ENCODE peak calls at places on chromosomes 1 and 21, in seven cellular contexts. N is HCEC 1CT; W is progenitor cell of endocrine pancreas; R is myocyte; Z is hippocampal formation; A is natural killer cell; T is activated CD4-positive, alpha-beta T cell treated with anti-CD3 and anti-CD28 coated beads for 4 hours. B is an unnamed sample.

GRCh38 chr1:55007626-55008025 is 8.9 kb downstream of the BSND start:
- DNase-seq in A (no peak), W (no peak), T (no peak), Z (no peak), R (no peak), N (peak; percentile 88), B (no peak)

GRCh38 chr1:226741009-226741408 is 1.9 kb upstream of the ITPKB start:
- DNase-seq in Z (no peak), A (no peak), N (no peak), W (no peak), R (no peak), T (no peak), B (no peak)

GRCh38 chr1:47210666-47211065 is 20.8 kb upstream of the PDZK1IP1 start:
- DNase-seq in N (no peak), R (no peak), T (no peak), A (no peak), Z (no peak), W (no peak), B (no peak)

GRCh38 chr1:236421850-236422516 is 27.9 kb downstream of the EDARADD start:
- DNase-seq in A (no peak), R (no peak), W (no peak), Z (no peak), T (no peak), N (no peak), B (no peak)

GRCh38 chr21:36430841-36431240 is 45.6 kb downstream of the CHAF1B start:
- DNase-seq in W (no peak), R (no peak), T (no peak), A (no peak), Z (no peak), N (no peak), B (no peak)

GRCh38 chr1:215083408-215083961 is 948 bp downstream of the KCNK2 start:
- DNase-seq in Z (no peak), W (peak; percentile 11), T (no peak), R (peak; percentile 35), N (peak; percentile 27), A (no peak), B (no peak)

GRCh38 chr1:7221823-7222462 is 436.7 kb downstream of the CAMTA1 start:
- DNase-seq in T (no peak), N (no peak), W (no peak), R (no peak), A (no peak), Z (no peak), B (no peak)

GRCh38 chr21:42154237-42155044 is 64.5 kb upstream of the ABCG1 start:
- DNase-seq in T (no peak), W (no peak), R (no peak), A (peak; percentile 44), Z (no peak), N (no peak), B (no peak)

GRCh38 chr1:86394416-86394815 is 1.7 kb downstream of the ODF2L start:
- DNase-seq in Z (no peak), R (no peak), T (no peak), A (no peak), W (no peak), N (peak; percentile 62), B (no peak)

GRCh38 chr1:77744576-77744975 is 15.1 kb downstream of the USP33 start:
- DNase-seq in A (no peak), W (no peak), Z (no peak), T (no peak), N (no peak), R (no peak), B (peak; percentile 18)

GRCh38 chr1:34929853-34930701 is 627 bp upstream of the DLGAP3 start:
- DNase-seq in N (no peak), R (no peak), T (no peak), A (no peak), Z (no peak), W (no peak), B (no peak)

GRCh38 chr1:231016234-231016633 is 23.8 kb downstream of the FAM89A start:
- DNase-seq in T (no peak), A (no peak), N (peak; percentile 13), W (no peak), R (peak; percentile 13), Z (no peak), B (no peak)

GRCh38 chr1:1431845-1432565 is 3.5 kb upstream of the VWA1 start:
- DNase-seq in A (no peak), T (no peak), Z (no peak), N (no peak), W (no peak), R (peak; percentile 42), B (peak; percentile 65)

GRCh38 chr1:67053535-67053784 is 488 bp downstream of the SLC35D1 start:
- DNase-seq in R (no peak), N (no peak), A (no peak), Z (peak; percentile 50), T (no peak), W (peak; percentile 39), B (peak; percentile 64)

GRCh38 chr1:201409440-201409839 is 10.3 kb upstream of the LAD1 start:
- DNase-seq in Z (no peak), R (peak; percentile 19), W (no peak), A (no peak), T (no peak), N (no peak), B (no peak)

GRCh38 chr1:224632381-224632871 is 16.3 kb downstream of the CNIH3 start:
- DNase-seq in Z (no peak), W (no peak), N (peak; percentile 62), R (no peak), A (no peak), T (no peak), B (no peak)

GRCh38 chr1:64701886-64702285 is 43.0 kb upstream of the RAVER2 start:
- DNase-seq in R (no peak), W (no peak), A (no peak), N (no peak), T (no peak), Z (no peak), B (no peak)

GRCh38 chr1:109493805-109494539 is at the start of gene CYB561D1:
- DNase-seq in R (peak; percentile 87), N (peak; percentile 78), A (peak; percentile 87), T (peak; percentile 88), Z (peak; percentile 83), W (peak; percentile 91), B (peak; percentile 93)

GRCh38 chr1:35539824-35540261 is 17.4 kb downstream of the KIAA0319L start:
- DNase-seq in T (no peak), W (no peak), N (peak; percentile 61), Z (no peak), A (no peak), R (peak; percentile 27), B (no peak)

GRCh38 chr21:22791986-22792560 is 1793.9 kb downstream of the NCAM2 start:
- DNase-seq in R (peak; percentile 50), W (no peak), Z (peak; percentile 70), A (no peak), N (peak; percentile 10), T (peak; percentile 6), B (peak; percentile 47)

GRCh38 chr1:25256578-25257129 is 9.4 kb upstream of the RSRP1 start:
- DNase-seq in T (no peak), Z (no peak), R (no peak), N (no peak), A (no peak), W (no peak), B (peak; percentile 50)

GRCh38 chr21:16216595-16216994 is 486.8 kb downstream of the USP25 start:
- DNase-seq in A (no peak), N (no peak), Z (peak; percentile 40), W (no peak), R (no peak), T (no peak), B (no peak)

GRCh38 chr1:174053826-174054225 is 31.7 kb upstream of the RC3H1 start:
- DNase-seq in R (no peak), Z (no peak), W (no peak), A (no peak), T (no peak), N (no peak), B (no peak)

GRCh38 chr21:31707499-31707898 is 24.4 kb downstream of the SCAF4 start:
- DNase-seq in N (no peak), R (no peak), A (no peak), W (no peak), Z (no peak), T (no peak), B (no peak)

GRCh38 chr1:196034080-196034706 is 574.0 kb downstream of the KCNT2 start:
- DNase-seq in T (no peak), N (no peak), R (no peak), Z (no peak), A (no peak), W (no peak), B (no peak)

GRCh38 chr1:205568469-205569361 is 63.1 kb downstream of the ELK4 start:
- DNase-seq in N (no peak), Z (no peak), T (no peak), W (no peak), A (no peak), R (no peak), B (peak; percentile 65)

GRCh38 chr1:39668111-39668510 is 3.8 kb downstream of the NT5C1A start:
- DNase-seq in Z (no peak), A (no peak), T (no peak), N (no peak), R (no peak), W (no peak), B (no peak)

GRCh38 chr1:178625695-178626094 is 99.3 kb upstream of the RALGPS2 start:
- DNase-seq in A (no peak), W (no peak), T (no peak), R (no peak), N (no peak), Z (no peak), B (no peak)

GRCh38 chr1:226108935-226109828 is 46.7 kb downstream of the H3-3A start:
- DNase-seq in W (no peak), Z (no peak), R (peak; percentile 89), A (no peak), N (no peak), T (no peak), B (peak; percentile 75)

GRCh38 chr1:199172286-199173124 is 533.7 kb downstream of the PTPRC start:
- DNase-seq in A (no peak), Z (no peak), R (no peak), N (no peak), W (no peak), T (no peak), B (no peak)

GRCh38 chr1:110053557-110054428 is 16.7 kb downstream of the ALX3 start:
- DNase-seq in T (peak; percentile 70), Z (no peak), A (peak; percentile 65), R (peak; percentile 59), W (peak; percentile 73), N (no peak), B (peak; percentile 79)

GRCh38 chr1:231442735-231443134 is 20.6 kb upstream of the EGLN1 start:
- DNase-seq in W (no peak), N (peak; percentile 46), A (no peak), R (peak; percentile 80), Z (no peak), T (no peak), B (no peak)

GRCh38 chr1:172322219-172323061 is 98.0 kb upstream of the C1orf105 start:
- DNase-seq in N (peak; percentile 96), R (peak; percentile 85), W (no peak), T (no peak), Z (no peak), A (no peak), B (no peak)

GRCh38 chr1:57489342-57490036 is 65.6 kb upstream of the DAB1 start:
- DNase-seq in Z (no peak), N (peak; percentile 94), T (no peak), R (no peak), W (no peak), A (no peak), B (no peak)

GRCh38 chr21:25342811-25343210 is 264.5 kb downstream of the MRPL39 start:
- DNase-seq in T (no peak), W (no peak), R (no peak), A (no peak), N (peak; percentile 24), Z (no peak), B (no peak)